ENCODE peak calls at places on chromosome 4, in seven cellular contexts. K is thoracic aorta, W is K562, Q is A549, M is right atrium auricular region, P is HAP-1, Y is heart left ventricle. O is an unnamed sample. For H3K9me3, the result is how much of the 10 kb centered on the place peaks cover.

GRCh38 chr4:109699553-109700225 is 3.6 kb downstream of the CASP6 start:
- DNase-seq in M (no peak), P (no peak), K (no peak), Y (no peak), W (no peak), Q (no peak), O (no peak)

GRCh38 chr4:42152507-42153504 is at the start of gene BEND4:
- DNase-seq in Y (no peak), M (no peak), Q (peak), P (peak), K (no peak), W (no peak), O (no peak)

GRCh38 chr4:186829740-186830449 is 106.2 kb upstream of the FAT1 start:
- DNase-seq in M (no peak), Q (peak), K (no peak), W (peak), P (no peak), Y (no peak), O (no peak)

GRCh38 chr4:107359208-107359607 is 323.1 kb upstream of the DKK2 start:
- DNase-seq in M (no peak), Q (no peak), Y (no peak), K (no peak), W (no peak), P (no peak), O (no peak)

GRCh38 chr4:127249066-127249766 is 383.5 kb upstream of the INTU start:
- DNase-seq in P (no peak), Q (no peak), W (peak), M (no peak), Y (no peak), K (no peak), O (no peak)

GRCh38 chr4:153232768-153233167 is 28.5 kb downstream of the TRIM2 start:
- DNase-seq in W (peak), Q (peak), K (no peak), P (peak), Y (peak), M (no peak), O (no peak)

GRCh38 chr4:53682196-53682595 is 90.9 kb upstream of the LNX1 start:
- DNase-seq in Q (no peak), K (no peak), Y (no peak), W (no peak), M (no peak), P (no peak), O (no peak)

GRCh38 chr4:123481034-123481433 is 84.4 kb downstream of the SPRY1 start:
- DNase-seq in W (no peak), M (no peak), Y (no peak), Q (peak), K (no peak), P (no peak), O (no peak)

GRCh38 chr4:148273501-148273986 is 168.7 kb downstream of the NR3C2 start:
- DNase-seq in Q (no peak), M (no peak), P (no peak), K (no peak), W (no peak), Y (peak), O (no peak)

GRCh38 chr4:102564399-102564921 is 63.3 kb downstream of the NFKB1 start:
- DNase-seq in K (no peak), Y (no peak), M (no peak), Q (no peak), P (no peak), W (no peak), O (no peak)

GRCh38 chr4:41125558-41126311 is 88.6 kb downstream of the APBB2 start:
- DNase-seq in K (no peak), Q (no peak), Y (no peak), W (no peak), M (no peak), P (no peak), O (no peak)

GRCh38 chr4:150348079-150348478 is 233.9 kb upstream of the MAB21L2 start:
- DNase-seq in Y (no peak), M (no peak), P (no peak), W (no peak), K (no peak), Q (no peak), O (no peak)

GRCh38 chr4:20074450-20074849 is 177.3 kb upstream of the SLIT2 start:
- DNase-seq in W (no peak), M (no peak), K (no peak), Y (no peak), Q (no peak), P (no peak), O (no peak)

GRCh38 chr4:8305851-8306361 is 36.4 kb downstream of the HTRA3 start:
- DNase-seq in W (no peak), Q (no peak), Y (peak), M (peak), K (no peak), P (no peak), O (no peak)

GRCh38 chr4:128657638-128658037 is 151.9 kb upstream of the JADE1 start:
- DNase-seq in K (no peak), P (no peak), Y (no peak), W (no peak), M (no peak), Q (no peak), O (no peak)

GRCh38 chr4:7978907-7979651 is 39.4 kb upstream of the AFAP1 start:
- DNase-seq in Y (no peak), P (no peak), Q (no peak), K (no peak), M (no peak), W (no peak), O (no peak)

GRCh38 chr4:83738895-83739294 is 203.0 kb downstream of the GPAT3 start:
- DNase-seq in K (no peak), M (no peak), Q (no peak), Y (no peak), W (no peak), P (no peak), O (no peak)

GRCh38 chr4:82801910-82802521 is 3.4 kb upstream of the SCD5 start:
- DNase-seq in P (no peak), Y (no peak), W (peak), M (no peak), K (no peak), Q (peak), O (no peak)

GRCh38 chr4:68184923-68185322 is 55.3 kb upstream of the TMPRSS11F start:
- DNase-seq in M (no peak), P (no peak), K (no peak), W (no peak), Y (no peak), Q (no peak), O (no peak)

GRCh38 chr4:140861359-140862181 is 105.4 kb upstream of the TBC1D9 start:
- DNase-seq in Q (peak), M (peak), Y (peak), W (peak), K (peak), P (peak), O (peak)

GRCh38 chr4:168264903-168265302 is 53.6 kb downstream of the DDX60 start:
- DNase-seq in M (no peak), P (no peak), Y (peak), K (no peak), Q (no peak), W (no peak), O (no peak)

GRCh38 chr4:81771721-81772120 is 300.0 kb upstream of the RASGEF1B start:
- DNase-seq in Q (no peak), K (no peak), Y (no peak), P (no peak), M (no peak), W (no peak), O (no peak)

GRCh38 chr4:168634276-168634802 is 137.5 kb downstream of the PALLD start:
- DNase-seq in Q (no peak), M (no peak), Y (no peak), W (no peak), K (no peak), P (no peak), O (no peak)

DNA sequence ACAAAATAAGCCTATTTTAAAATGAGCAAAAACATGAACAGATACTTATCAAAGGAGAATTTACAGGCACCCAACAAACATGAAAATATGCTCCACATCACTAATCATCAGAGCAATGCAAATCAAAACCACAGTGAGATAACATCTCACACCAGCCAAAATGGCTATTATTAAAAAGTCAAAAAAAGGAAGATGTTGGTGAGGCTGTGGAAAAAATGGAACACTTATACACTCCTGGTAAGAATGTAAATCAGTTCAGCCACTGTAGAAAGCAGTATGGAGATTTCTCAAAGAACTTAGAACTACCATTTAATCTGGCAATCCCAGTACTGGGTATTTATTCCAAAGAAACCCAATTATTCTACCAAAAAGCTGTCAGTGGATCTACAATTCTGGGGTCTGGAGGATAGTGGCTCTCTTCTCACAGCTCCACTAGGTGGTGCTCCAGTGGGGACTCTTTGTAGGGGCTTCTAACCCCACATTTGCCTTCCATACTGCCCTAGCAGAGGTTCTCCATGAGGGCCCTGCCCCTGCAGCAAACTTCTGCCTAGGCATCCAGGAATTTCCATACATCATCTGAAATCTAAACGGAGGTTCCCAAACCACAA is 9.1 kb upstream of the ZNF732 start:
- DNase-seq in W (no peak), P (no peak), M (no peak), Q (no peak), Y (no peak), K (no peak), O (no peak)
- H3K9me3 ChIP-seq in W (under half), P (under half), M (under half), Q (under half), Y (under half), K (under half), O (under half)

DNA sequence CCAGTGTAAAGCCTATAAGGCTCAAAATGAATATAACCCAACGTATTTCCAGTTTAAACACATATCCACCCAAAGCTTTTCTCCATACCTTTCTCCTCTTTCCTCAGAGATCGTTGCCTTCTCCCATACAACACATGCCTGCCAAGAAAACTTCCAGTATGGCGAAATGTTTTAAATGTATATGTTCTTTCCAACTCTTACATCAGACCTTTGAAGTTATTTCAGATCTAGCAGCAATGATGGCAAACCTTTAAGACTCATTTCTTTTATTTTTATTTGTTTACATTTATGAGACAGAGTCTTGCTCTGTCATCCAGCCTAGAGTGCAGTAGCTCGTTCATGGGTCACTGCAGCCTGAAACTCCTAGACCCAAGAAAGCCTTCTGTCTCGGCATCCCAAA is 265.4 kb downstream of the BMPR1B start:
- DNase-seq in Q (no peak), W (no peak), K (no peak), P (no peak), M (no peak), Y (no peak), O (no peak)
- H3K9me3 ChIP-seq in Q (under half), W (under half), K (under half), P (under half), M (under half), Y (under half), O (under half)

DNA sequence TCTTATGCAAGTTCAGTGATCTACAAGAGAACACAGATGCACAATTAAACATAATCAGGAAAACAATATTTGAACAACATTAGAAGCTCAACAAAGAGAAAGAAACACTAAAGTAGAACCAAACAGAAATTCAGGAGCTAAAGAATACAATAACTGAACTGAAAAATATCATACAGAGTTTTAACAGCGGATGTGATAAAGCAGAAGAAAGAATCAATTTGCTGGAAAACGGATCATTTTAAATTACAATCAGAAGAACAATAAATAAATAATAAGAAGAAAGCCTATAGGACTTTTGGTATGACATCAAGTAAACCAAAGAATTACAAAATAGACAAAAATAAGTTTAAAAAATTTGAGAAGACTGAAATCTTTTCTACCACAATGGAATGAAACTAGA is 36.3 kb upstream of the CXCL6 start:
- DNase-seq in K (no peak), M (no peak), W (no peak), P (no peak), Y (no peak), Q (no peak), O (no peak)
- H3K9me3 ChIP-seq in K (under half), M (under half), W (under half), P (under half), Y (under half), Q (under half), O (under half)

GRCh38 chr4:112771-113170 is 11.5 kb upstream of the ZNF718 start:
- DNase-seq in Q (no peak), K (no peak), W (no peak), Y (no peak), P (no peak), M (no peak), O (no peak)
- H3K9me3 ChIP-seq in Q (under half), K (under half), W (under half), Y (under half), P (under half), M (under half), O (under half)

GRCh38 chr4:33226133-33226532 is 2506.0 kb downstream of the PCDH7 start:
- DNase-seq in P (no peak), M (no peak), K (no peak), Q (no peak), W (no peak), Y (no peak), O (no peak)
- H3K9me3 ChIP-seq in P (under half), M (under half), K (under half), Q (under half), W (under half), Y (under half), O (under half)

GRCh38 chr4:156662921-156663320 is 308.7 kb downstream of the PDGFC start:
- DNase-seq in Y (no peak), M (no peak), Q (no peak), K (no peak), P (no peak), W (no peak), O (no peak)

GRCh38 chr4:156660470-156660869 is 311.1 kb downstream of the PDGFC start:
- DNase-seq in K (no peak), P (no peak), Q (no peak), M (no peak), W (no peak), Y (no peak), O (no peak)

GRCh38 chr4:156659983-156660382 is 311.6 kb downstream of the PDGFC start:
- DNase-seq in M (no peak), P (no peak), Q (no peak), Y (no peak), W (no peak), K (no peak), O (no peak)

GRCh38 chr4:156663663-156664062 is 307.9 kb downstream of the PDGFC start:
- DNase-seq in W (no peak), M (no peak), Q (no peak), Y (no peak), P (no peak), K (no peak), O (no peak)

GRCh38 chr4:156665779-156666366 is 305.7 kb downstream of the PDGFC start:
- DNase-seq in M (no peak), K (no peak), W (no peak), Y (no peak), P (no peak), Q (no peak), O (no peak)
- H3K9me3 ChIP-seq in M (under half), K (under half), W (under half), Y (under half), P (under half), Q (under half), O (under half)

GRCh38 chr4:104345598-104346242 is 149.0 kb downstream of the CXXC4 start:
- DNase-seq in P (no peak), W (no peak), Y (no peak), K (no peak), Q (no peak), M (no peak), O (no peak)

DNA sequence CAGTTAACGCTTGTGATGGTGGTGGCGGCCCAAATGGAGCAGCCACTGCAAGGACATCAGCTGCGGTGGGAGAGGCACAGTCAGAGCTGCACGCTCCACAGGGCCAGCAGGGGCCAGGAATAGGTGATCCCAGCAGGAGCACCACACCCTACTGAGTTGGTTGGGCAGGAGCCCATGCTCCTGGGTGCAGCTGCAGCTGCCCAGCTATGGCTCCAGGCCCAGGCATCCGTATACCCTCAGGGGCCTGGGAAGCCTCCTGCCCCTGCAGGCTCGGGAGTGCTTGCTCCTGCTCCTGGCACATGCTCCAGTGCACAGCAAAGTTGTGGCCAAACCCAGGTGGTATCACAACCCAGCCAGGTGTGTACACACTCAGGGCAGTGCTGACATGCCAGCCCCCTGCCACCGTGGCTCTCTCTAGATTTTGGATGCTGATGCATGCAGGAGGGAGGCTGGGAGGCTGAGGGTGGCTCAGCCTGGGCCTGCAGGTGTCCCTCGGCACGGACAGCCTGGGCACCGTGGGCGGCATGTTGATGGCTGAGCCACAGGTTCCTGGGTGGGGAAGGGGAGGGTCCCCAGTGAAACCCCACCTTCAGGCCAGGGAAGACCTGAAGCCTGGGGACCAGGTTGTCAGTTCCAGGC is 150.2 kb downstream of the CXXC4 start:
- DNase-seq in P (no peak), Y (no peak), K (no peak), Q (no peak), W (no peak), M (no peak), O (no peak)
- H3K9me3 ChIP-seq in P (under half), Y (under half), K (under half), Q (under half), W (under half), M (under half), O (under half)

O was measured in T-helper 17 cell.